ENCODE peak calls at places on chromosomes 5 and 9, in six cellular contexts. D, C, V, U, Z and X are unnamed samples.

GRCh38 chr5:153672347-153673090 is 182.0 kb downstream of the GRIA1 start:
- DNase-seq in D (no peak), C (no peak), V (no peak), U (no peak), Z (no peak), X (no peak)

GRCh38 chr9:2691626-2692025 is 25.7 kb upstream of the KCNV2 start:
- DNase-seq in D (no peak), C (no peak), V (no peak), U (no peak), Z (no peak), X (no peak)

GRCh38 chr9:132955768-132956167 is 11.4 kb upstream of the TSC1 start:
- DNase-seq in D (no peak), C (no peak), V (no peak), U (no peak), Z (no peak), X (no peak)

GRCh38 chr5:15354011-15354410 is 146.0 kb upstream of the FBXL7 start:
- DNase-seq in D (no peak), C (peak), V (no peak), U (no peak), Z (no peak), X (no peak)

GRCh38 chr5:7850533-7851239 is at the start of gene CFAP90:
- DNase-seq in D (peak), C (peak), V (no peak), U (peak), Z (peak), X (no peak)

GRCh38 chr9:36401179-36401740 is 1.2 kb upstream of the RNF38 start:
- DNase-seq in D (no peak), C (peak), V (peak), U (peak), Z (no peak), X (peak)

GRCh38 chr9:94554078-94554438 is 825 bp upstream of the PCAT7 start:
- DNase-seq in D (peak), C (no peak), V (no peak), U (no peak), Z (no peak), X (no peak)

GRCh38 chr9:36731576-36731975 is 158.9 kb downstream of the MELK start:
- DNase-seq in D (no peak), C (no peak), V (no peak), U (no peak), Z (no peak), X (no peak)

GRCh38 chr5:92652735-92653134 is 928.3 kb downstream of the NR2F1-AS1 start:
- DNase-seq in D (no peak), C (no peak), V (no peak), U (no peak), Z (no peak), X (no peak)

GRCh38 chr9:38067611-38067891 is 1.5 kb downstream of the SHB start:
- DNase-seq in D (peak), C (no peak), V (no peak), U (no peak), Z (peak), X (no peak)

GRCh38 chr5:166369326-166369725 is 1922.1 kb upstream of the WWC1 start:
- DNase-seq in D (no peak), C (no peak), V (no peak), U (no peak), Z (no peak), X (no peak)

GRCh38 chr9:134517069-134517680 is 124.4 kb upstream of the COL5A1 start:
- DNase-seq in D (peak), C (no peak), V (no peak), U (no peak), Z (no peak), X (no peak)

GRCh38 chr9:37650873-37651768 is at the start of gene FRMPD1:
- DNase-seq in D (peak), C (peak), V (peak), U (peak), Z (peak), X (no peak)

GRCh38 chr5:139248826-139249453 is 44.6 kb upstream of the MATR3 start:
- DNase-seq in D (no peak), C (no peak), V (no peak), U (no peak), Z (no peak), X (no peak)

GRCh38 chr9:74285075-74285474 is 212.1 kb upstream of the RORB start:
- DNase-seq in D (no peak), C (peak), V (no peak), U (no peak), Z (no peak), X (no peak)

GRCh38 chr9:20255052-20255451 is 367.2 kb downstream of the MLLT3 start:
- DNase-seq in D (no peak), C (peak), V (no peak), U (no peak), Z (no peak), X (no peak)

GRCh38 chr5:60586307-60586901 is 113.6 kb downstream of the DEPDC1B start:
- DNase-seq in D (no peak), C (peak), V (no peak), U (peak), Z (no peak), X (no peak)

GRCh38 chr5:153678617-153679329 is 188.3 kb downstream of the GRIA1 start:
- DNase-seq in D (no peak), C (no peak), V (no peak), U (no peak), Z (no peak), X (no peak)

GRCh38 chr5:122480146-122480545 is 168.1 kb downstream of the SNCAIP start:
- DNase-seq in D (no peak), C (no peak), V (no peak), U (no peak), Z (no peak), X (no peak)

GRCh38 chr5:116037236-116037822 is 5.1 kb downstream of the ARL14EPL start:
- DNase-seq in D (no peak), C (no peak), V (no peak), U (no peak), Z (no peak), X (no peak)

GRCh38 chr9:112777914-112778313 is 27.4 kb downstream of the SNX30 start:
- DNase-seq in D (no peak), C (no peak), V (no peak), U (no peak), Z (peak), X (no peak)

GRCh38 chr5:176639981-176640380 is 7.3 kb upstream of the TSPAN17 start:
- DNase-seq in D (no peak), C (no peak), V (no peak), U (no peak), Z (no peak), X (no peak)

GRCh38 chr9:14349141-14349817 is 35.3 kb upstream of the NFIB start:
- DNase-seq in D (no peak), C (peak), V (no peak), U (no peak), Z (no peak), X (no peak)

GRCh38 chr5:167671176-167671575 is 620.3 kb upstream of the WWC1 start:
- DNase-seq in D (no peak), C (no peak), V (no peak), U (no peak), Z (no peak), X (peak)

GRCh38 chr9:137411670-137412380 is 11.1 kb downstream of the EXD3 start:
- DNase-seq in D (peak), C (no peak), V (peak), U (peak), Z (peak), X (peak)

GRCh38 chr9:74960548-74960947 is 7.8 kb upstream of the C9orf40 start:
- DNase-seq in D (no peak), C (no peak), V (peak), U (peak), Z (no peak), X (peak)

GRCh38 chr9:89791754-89792153 is 186.9 kb downstream of the GADD45G start:
- DNase-seq in D (no peak), C (no peak), V (no peak), U (no peak), Z (peak), X (no peak)

GRCh38 chr5:74903165-74903787 is 37.1 kb upstream of the FAM169A start:
- DNase-seq in D (peak), C (peak), V (peak), U (no peak), Z (peak), X (peak)

GRCh38 chr9:78325846-78326350 is 29.0 kb downstream of the PSAT1 start:
- DNase-seq in D (no peak), C (no peak), V (no peak), U (no peak), Z (no peak), X (no peak)

GRCh38 chr9:130172161-130172857 is at the start of gene NCS1:
- DNase-seq in D (peak), C (peak), V (peak), U (peak), Z (peak), X (no peak)

GRCh38 chr5:179596421-179596820 is 27.1 kb downstream of the HNRNPH1 start:
- DNase-seq in D (no peak), C (no peak), V (no peak), U (no peak), Z (no peak), X (no peak)

GRCh38 chr9:105357937-105358336 is 89.9 kb upstream of the FSD1L start:
- DNase-seq in D (no peak), C (no peak), V (no peak), U (no peak), Z (no peak), X (no peak)

GRCh38 chr9:129313331-129313955 is 135.4 kb upstream of the IER5L start:
- DNase-seq in D (peak), C (no peak), V (no peak), U (no peak), Z (peak), X (no peak)

GRCh38 chr5:173310861-173311515 is 17.2 kb downstream of the STC2 start:
- DNase-seq in D (peak), C (no peak), V (no peak), U (no peak), Z (peak), X (no peak)

GRCh38 chr5:90201923-90202322 is 207.6 kb downstream of the CETN3 start:
- DNase-seq in D (no peak), C (no peak), V (no peak), U (peak), Z (no peak), X (peak)

GRCh38 chr9:134618823-134619454 is 22.7 kb upstream of the COL5A1 start:
- DNase-seq in D (no peak), C (no peak), V (no peak), U (no peak), Z (peak), X (no peak)

GRCh38 chr9:121222524-121223171 is 21.0 kb upstream of the RAB14 start:
- DNase-seq in D (no peak), C (peak), V (no peak), U (peak), Z (no peak), X (no peak)

GRCh38 chr9:114096041-114096511 is 3.0 kb downstream of the KIF12 start:
- DNase-seq in D (no peak), C (peak), V (peak), U (no peak), Z (no peak), X (no peak)

GRCh38 chr9:4295160-4295559 is 4.7 kb downstream of the GLIS3 start:
- DNase-seq in D (no peak), C (no peak), V (no peak), U (no peak), Z (no peak), X (no peak)

GRCh38 chr9:4296217-4296616 is 3.7 kb downstream of the GLIS3 start:
- DNase-seq in D (no peak), C (no peak), V (peak), U (no peak), Z (no peak), X (no peak)

GRCh38 chr9:4290427-4290837 is 9.4 kb downstream of the GLIS3 start:
- DNase-seq in D (no peak), C (no peak), V (no peak), U (no peak), Z (no peak), X (no peak)

GRCh38 chr9:4292781-4293180 is 7.1 kb downstream of the GLIS3 start:
- DNase-seq in D (no peak), C (no peak), V (no peak), U (no peak), Z (no peak), X (no peak)

GRCh38 chr9:4293293-4293931 is 6.5 kb downstream of the GLIS3 start:
- DNase-seq in D (no peak), C (peak), V (peak), U (peak), Z (no peak), X (peak)
- H3K27ac ChIP-seq in D (peak), C (no peak), V (peak), U (peak), Z (no peak), X (peak)

GRCh38 chr5:157335534-157336422 is 69.9 kb downstream of the CYFIP2 start:
- DNase-seq in D (no peak), C (no peak), V (no peak), U (no peak), Z (no peak), X (no peak)
- H3K27ac ChIP-seq in D (peak), C (no peak), V (no peak), U (no peak), Z (no peak), X (no peak)

GRCh38 chr5:81749562-81750307 is 1.2 kb downstream of the SSBP2 start:
- DNase-seq in D (peak), C (peak), V (peak), U (peak), Z (peak), X (no peak)

GRCh38 chr5:81749186-81749561 is 1.7 kb downstream of the SSBP2 start:
- DNase-seq in D (no peak), C (no peak), V (no peak), U (no peak), Z (no peak), X (no peak)

GRCh38 chr5:81750308-81751008 is 439 bp downstream of the SSBP2 start:
- DNase-seq in D (no peak), C (no peak), V (peak), U (no peak), Z (no peak), X (no peak)

GRCh38 chr5:81747030-81747429 is 3.9 kb downstream of the SSBP2 start:
- DNase-seq in D (no peak), C (no peak), V (no peak), U (no peak), Z (no peak), X (no peak)

DNA sequence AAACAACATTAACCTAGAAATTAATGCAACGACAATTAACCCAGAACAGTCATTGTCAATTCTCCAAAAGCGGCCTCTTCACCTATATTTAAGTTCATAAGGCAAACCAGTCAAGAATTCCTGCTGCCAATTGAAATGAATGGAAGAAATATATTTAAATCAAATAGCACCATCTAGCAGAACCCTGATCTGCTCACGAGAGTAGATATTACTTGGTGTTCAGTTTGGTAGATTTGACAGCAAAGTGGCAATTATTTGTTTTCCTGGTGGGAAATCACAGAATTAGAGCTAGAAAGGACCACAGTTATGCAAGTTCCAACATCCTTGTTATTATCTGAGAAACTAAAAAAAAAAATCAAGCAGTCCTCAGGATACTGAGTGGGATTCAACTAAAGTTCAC is 2.3 kb downstream of the SSBP2 start:
- DNase-seq in D (no peak), C (no peak), V (no peak), U (no peak), Z (no peak), X (no peak)
- H3K27ac ChIP-seq in D (no peak), C (no peak), V (no peak), U (no peak), Z (no peak), X (no peak)

GRCh38 chr5:83895860-83896259 is 175.2 kb upstream of the HAPLN1 start:
- DNase-seq in D (no peak), C (no peak), V (no peak), U (peak), Z (no peak), X (no peak)
- H3K27ac ChIP-seq in D (no peak), C (no peak), V (no peak), U (no peak), Z (no peak), X (no peak)

GRCh38 chr5:125266106-125266505 is 519.7 kb upstream of the ZNF608 start:
- DNase-seq in D (no peak), C (no peak), V (no peak), U (no peak), Z (no peak), X (no peak)

GRCh38 chr5:125269926-125270325 is 523.5 kb upstream of the ZNF608 start:
- DNase-seq in D (no peak), C (peak), V (no peak), U (no peak), Z (no peak), X (no peak)

GRCh38 chr5:125263346-125263745 is 516.9 kb upstream of the ZNF608 start:
- DNase-seq in D (no peak), C (peak), V (no peak), U (no peak), Z (no peak), X (no peak)

GRCh38 chr5:125272364-125272763 is 525.9 kb upstream of the ZNF608 start:
- DNase-seq in D (no peak), C (no peak), V (no peak), U (no peak), Z (no peak), X (no peak)

DNA sequence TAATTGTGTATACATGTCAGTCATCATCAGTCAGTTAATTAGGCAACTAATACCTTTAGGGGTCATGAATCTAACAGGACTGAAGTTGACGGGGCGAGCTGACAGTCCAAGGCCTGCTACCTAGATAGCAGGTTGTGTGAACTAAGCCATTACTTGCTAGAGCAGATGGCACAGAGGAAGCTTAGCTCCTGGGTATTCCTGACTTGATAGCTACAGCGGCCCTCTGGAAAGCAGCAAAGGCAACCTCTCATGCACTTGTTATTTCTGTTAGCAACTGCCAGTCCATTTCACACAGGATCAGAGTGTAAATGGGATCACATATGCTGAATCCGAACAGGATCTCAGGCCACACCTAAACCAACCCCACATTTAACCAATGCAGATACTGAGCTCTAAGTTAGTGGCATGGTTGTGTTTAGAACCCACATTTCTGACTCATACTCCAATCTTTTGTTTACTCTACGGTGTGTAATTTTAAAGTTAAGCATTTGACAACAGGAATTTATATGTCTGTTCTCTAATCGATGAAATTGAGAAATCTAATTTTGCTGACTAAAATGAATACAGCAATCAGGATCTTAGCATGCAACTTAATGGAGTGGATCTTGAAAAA is 521.3 kb upstream of the ZNF608 start:
- DNase-seq in D (no peak), C (no peak), V (no peak), U (no peak), Z (no peak), X (no peak)
- H3K27ac ChIP-seq in D (no peak), C (no peak), V (no peak), U (no peak), Z (no peak), X (no peak)

GRCh38 chr9:124296094-124296493 is 38.3 kb downstream of the NEK6 start:
- DNase-seq in D (no peak), C (no peak), V (no peak), U (no peak), Z (no peak), X (no peak)

GRCh38 chr9:124292696-124293593 is 35.2 kb downstream of the NEK6 start:
- DNase-seq in D (no peak), C (no peak), V (no peak), U (no peak), Z (no peak), X (no peak)

GRCh38 chr9:124291801-124292396 is 34.1 kb downstream of the NEK6 start:
- DNase-seq in D (no peak), C (no peak), V (no peak), U (no peak), Z (no peak), X (no peak)

GRCh38 chr9:124295097-124295794 is 37.5 kb downstream of the NEK6 start:
- DNase-seq in D (no peak), C (no peak), V (no peak), U (no peak), Z (no peak), X (no peak)

DNA sequence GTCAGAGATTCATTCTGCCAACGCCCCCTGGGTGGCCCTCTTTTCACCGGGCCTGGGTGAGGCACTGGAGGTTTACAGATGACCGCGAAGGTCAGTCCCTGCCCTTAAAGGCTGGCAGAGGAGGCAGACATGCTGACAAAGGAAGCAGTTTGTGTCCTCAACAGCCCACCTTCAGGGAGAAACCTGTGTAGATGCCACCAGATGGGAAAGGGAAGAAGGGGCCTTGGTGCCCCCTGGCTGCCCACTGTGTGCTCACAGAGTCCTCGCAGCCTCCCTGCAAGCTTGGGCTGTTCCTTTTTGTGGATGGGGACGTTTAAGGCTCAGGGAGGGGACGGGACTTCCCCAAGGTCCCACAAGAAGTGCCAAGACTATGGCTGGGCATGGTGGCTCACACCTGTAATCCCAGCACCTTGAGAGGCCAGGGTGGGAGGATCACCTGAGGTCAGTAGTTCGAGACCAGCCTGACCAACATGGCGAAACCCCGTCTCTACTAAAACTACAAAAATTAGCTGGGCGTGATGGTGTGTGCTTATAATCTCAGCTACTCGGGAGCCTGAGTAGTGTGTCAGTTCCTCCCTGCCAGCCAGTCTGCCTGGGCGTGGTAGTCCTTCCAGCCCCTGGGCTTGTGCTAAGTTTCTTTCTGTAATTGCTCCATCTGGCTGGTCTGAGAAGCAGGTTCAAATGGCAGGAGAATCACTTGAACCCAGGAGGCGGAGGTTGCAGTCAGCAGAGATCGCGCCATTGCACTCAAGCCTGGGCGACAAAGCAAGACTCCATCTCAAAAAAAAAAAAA is 36.2 kb downstream of the NEK6 start:
- DNase-seq in D (no peak), C (peak), V (no peak), U (no peak), Z (no peak), X (no peak)
- H3K27ac ChIP-seq in D (no peak), C (no peak), V (peak), U (no peak), Z (no peak), X (no peak)